ENCODE peak calls at places on chromosomes 6 and 20, in ten cellular contexts. One of them, this sample, is unnamed.

GRCh38 chr6:56764081-56764566 is 121.4 kb upstream of the DST start:
- DNase-seq in DND-41: no peak
- DNase-seq in mammary epithelial cell: peak; percentile 62
- DNase-seq in GM23248: peak; percentile 54
- DNase-seq in PC-9: peak; percentile 12
- DNase-seq in mesenchymal stem cell: peak; percentile 77
- DNase-seq in neuronal stem cell: no peak
- DNase-seq in IMR-90: peak; percentile 53
- DNase-seq in HCT116: peak; percentile 57
- DNase-seq in hepatocyte: peak; percentile 45
- DNase-seq in this sample: peak; percentile 45

GRCh38 chr20:46408281-46408731 is 1.9 kb upstream of the ELMO2 start:
- DNase-seq in IMR-90: no peak
- DNase-seq in hepatocyte: no peak
- DNase-seq in neuronal stem cell: no peak
- DNase-seq in mesenchymal stem cell: no peak
- DNase-seq in GM23248: no peak
- DNase-seq in PC-9: no peak
- DNase-seq in DND-41: no peak
- DNase-seq in mammary epithelial cell: peak; percentile 37
- DNase-seq in HCT116: no peak
- DNase-seq in this sample: no peak

GRCh38 chr20:53283597-53283996 is 310.0 kb downstream of the ZNF217 start:
- DNase-seq in mammary epithelial cell: no peak
- DNase-seq in mesenchymal stem cell: no peak
- DNase-seq in hepatocyte: no peak
- DNase-seq in GM23248: no peak
- DNase-seq in PC-9: no peak
- DNase-seq in neuronal stem cell: no peak
- DNase-seq in HCT116: no peak
- DNase-seq in IMR-90: no peak
- DNase-seq in DND-41: no peak
- DNase-seq in this sample: no peak

GRCh38 chr6:30763618-30764489 is 19.5 kb upstream of the IER3 start:
- DNase-seq in GM23248: peak; percentile 39
- DNase-seq in neuronal stem cell: no peak
- DNase-seq in mesenchymal stem cell: peak; percentile 41
- DNase-seq in HCT116: no peak
- DNase-seq in PC-9: no peak
- DNase-seq in hepatocyte: peak; percentile 70
- DNase-seq in IMR-90: peak; percentile 54
- DNase-seq in DND-41: peak; percentile 29
- DNase-seq in mammary epithelial cell: peak; percentile 82
- DNase-seq in this sample: peak; percentile 97

GRCh38 chr20:14879020-14879697 is 541.7 kb upstream of the FLRT3 start:
- DNase-seq in mesenchymal stem cell: peak; percentile 55
- DNase-seq in mammary epithelial cell: peak; percentile 95
- DNase-seq in neuronal stem cell: no peak
- DNase-seq in hepatocyte: peak; percentile 13
- DNase-seq in DND-41: no peak
- DNase-seq in PC-9: no peak
- DNase-seq in GM23248: peak; percentile 95
- DNase-seq in HCT116: peak; percentile 77
- DNase-seq in IMR-90: peak; percentile 24
- DNase-seq in this sample: peak; percentile 62

GRCh38 chr6:106553440-106553839 is 75.9 kb downstream of the RTN4IP1 start:
- DNase-seq in HCT116: no peak
- DNase-seq in DND-41: no peak
- DNase-seq in neuronal stem cell: no peak
- DNase-seq in IMR-90: no peak
- DNase-seq in GM23248: no peak
- DNase-seq in hepatocyte: no peak
- DNase-seq in mammary epithelial cell: no peak
- DNase-seq in mesenchymal stem cell: no peak
- DNase-seq in PC-9: no peak
- DNase-seq in this sample: no peak

GRCh38 chr20:56924976-56925695 is 296.0 kb downstream of the TFAP2C start:
- DNase-seq in PC-9: no peak
- DNase-seq in hepatocyte: peak; percentile 29
- DNase-seq in neuronal stem cell: peak; percentile 98
- DNase-seq in GM23248: peak; percentile 54
- DNase-seq in mammary epithelial cell: no peak
- DNase-seq in DND-41: no peak
- DNase-seq in HCT116: no peak
- DNase-seq in IMR-90: no peak
- DNase-seq in mesenchymal stem cell: peak; percentile 25
- DNase-seq in this sample: no peak

GRCh38 chr20:59087829-59088433 is 45.3 kb upstream of the PRELID3B start:
- DNase-seq in mesenchymal stem cell: peak; percentile 44
- DNase-seq in neuronal stem cell: peak; percentile 72
- DNase-seq in HCT116: peak; percentile 52
- DNase-seq in hepatocyte: peak; percentile 86
- DNase-seq in IMR-90: peak; percentile 47
- DNase-seq in mammary epithelial cell: peak; percentile 47
- DNase-seq in DND-41: peak; percentile 73
- DNase-seq in GM23248: peak; percentile 77
- DNase-seq in PC-9: peak; percentile 70
- DNase-seq in this sample: peak; percentile 57

GRCh38 chr6:145257757-145258521 is 477.4 kb downstream of the EPM2A start:
- DNase-seq in GM23248: no peak
- DNase-seq in DND-41: no peak
- DNase-seq in hepatocyte: no peak
- DNase-seq in IMR-90: no peak
- DNase-seq in mesenchymal stem cell: no peak
- DNase-seq in neuronal stem cell: no peak
- DNase-seq in HCT116: no peak
- DNase-seq in PC-9: no peak
- DNase-seq in mammary epithelial cell: no peak
- DNase-seq in this sample: no peak

GRCh38 chr6:148831064-148831463 is 84.2 kb downstream of the UST start:
- DNase-seq in PC-9: no peak
- DNase-seq in GM23248: peak; percentile 33
- DNase-seq in mammary epithelial cell: peak; percentile 22
- DNase-seq in hepatocyte: no peak
- DNase-seq in HCT116: no peak
- DNase-seq in IMR-90: no peak
- DNase-seq in neuronal stem cell: no peak
- DNase-seq in mesenchymal stem cell: no peak
- DNase-seq in DND-41: peak; percentile 79
- DNase-seq in this sample: no peak

GRCh38 chr6:109383438-109383940 is 1.2 kb upstream of the CD164 start:
- DNase-seq in HCT116: no peak
- DNase-seq in mesenchymal stem cell: peak; percentile 56
- DNase-seq in neuronal stem cell: no peak
- DNase-seq in IMR-90: no peak
- DNase-seq in hepatocyte: no peak
- DNase-seq in GM23248: peak; percentile 27
- DNase-seq in mammary epithelial cell: no peak
- DNase-seq in PC-9: no peak
- DNase-seq in DND-41: no peak
- DNase-seq in this sample: no peak

GRCh38 chr6:97282238-97282725 is 734 bp downstream of the MMS22L start:
- DNase-seq in IMR-90: no peak
- DNase-seq in DND-41: peak; percentile 17
- DNase-seq in mammary epithelial cell: no peak
- DNase-seq in neuronal stem cell: peak; percentile 15
- DNase-seq in hepatocyte: peak; percentile 18
- DNase-seq in PC-9: no peak
- DNase-seq in HCT116: no peak
- DNase-seq in mesenchymal stem cell: no peak
- DNase-seq in GM23248: peak; percentile 38
- DNase-seq in this sample: peak; percentile 32

GRCh38 chr20:2801459-2801728 is 967 bp upstream of the CPXM1 start:
- DNase-seq in hepatocyte: no peak
- DNase-seq in neuronal stem cell: no peak
- DNase-seq in GM23248: no peak
- DNase-seq in mammary epithelial cell: no peak
- DNase-seq in mesenchymal stem cell: no peak
- DNase-seq in HCT116: no peak
- DNase-seq in PC-9: no peak
- DNase-seq in DND-41: no peak
- DNase-seq in IMR-90: no peak
- DNase-seq in this sample: no peak

GRCh38 chr6:87791982-87792381 is 89.9 kb upstream of the AKIRIN2 start:
- DNase-seq in mesenchymal stem cell: no peak
- DNase-seq in hepatocyte: no peak
- DNase-seq in HCT116: no peak
- DNase-seq in DND-41: no peak
- DNase-seq in IMR-90: no peak
- DNase-seq in mammary epithelial cell: no peak
- DNase-seq in GM23248: no peak
- DNase-seq in neuronal stem cell: no peak
- DNase-seq in PC-9: no peak
- DNase-seq in this sample: no peak

GRCh38 chr6:129498950-129499870 is 210.8 kb downstream of the ARHGAP18 start:
- DNase-seq in mesenchymal stem cell: peak; percentile 70
- DNase-seq in PC-9: no peak
- DNase-seq in IMR-90: peak; percentile 61
- DNase-seq in neuronal stem cell: peak; percentile 62
- DNase-seq in hepatocyte: peak; percentile 74
- DNase-seq in DND-41: no peak
- DNase-seq in HCT116: peak; percentile 67
- DNase-seq in GM23248: peak; percentile 72
- DNase-seq in mammary epithelial cell: peak; percentile 75
- DNase-seq in this sample: peak; percentile 73

DNA sequence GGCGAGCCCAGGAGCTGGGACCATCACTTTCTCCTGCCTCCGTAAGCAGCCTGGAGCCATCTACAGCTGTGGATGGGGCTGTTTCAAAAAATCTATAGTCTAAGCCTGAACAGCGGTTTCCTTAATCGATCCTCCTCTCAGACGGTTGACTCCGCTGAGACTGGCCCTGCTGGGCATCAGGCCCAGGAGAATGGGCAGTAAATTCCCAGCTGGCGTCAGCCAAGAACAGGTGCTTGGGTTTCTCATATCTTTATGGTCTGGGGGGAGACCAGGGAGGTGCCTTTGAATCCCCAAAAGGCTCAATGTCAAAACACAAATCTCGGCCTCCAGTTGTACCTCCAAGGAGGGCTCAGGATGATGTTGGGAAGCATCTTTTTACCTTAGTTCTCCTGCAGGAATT is 44.8 kb downstream of the SLC24A3 start:
- DNase-seq in DND-41: no peak
- DNase-seq in neuronal stem cell: no peak
- DNase-seq in mesenchymal stem cell: no peak
- DNase-seq in PC-9: no peak
- DNase-seq in HCT116: no peak
- DNase-seq in mammary epithelial cell: no peak
- DNase-seq in hepatocyte: no peak
- DNase-seq in IMR-90: no peak
- DNase-seq in GM23248: no peak
- DNase-seq in this sample: no peak
- H2AFZ ChIP-seq in DND-41: no peak overlapping the region
- H2AFZ ChIP-seq in neuronal stem cell: no peak overlapping the region
- H2AFZ ChIP-seq in mesenchymal stem cell: no peak overlapping the region
- H2AFZ ChIP-seq in PC-9: no peak overlapping the region
- H2AFZ ChIP-seq in HCT116: no peak overlapping the region
- H2AFZ ChIP-seq in mammary epithelial cell: no peak overlapping the region
- H2AFZ ChIP-seq in hepatocyte: no peak overlapping the region
- H2AFZ ChIP-seq in IMR-90: no peak overlapping the region
- H2AFZ ChIP-seq in GM23248: no peak overlapping the region
- H2AFZ ChIP-seq in this sample: no peak overlapping the region

DNA sequence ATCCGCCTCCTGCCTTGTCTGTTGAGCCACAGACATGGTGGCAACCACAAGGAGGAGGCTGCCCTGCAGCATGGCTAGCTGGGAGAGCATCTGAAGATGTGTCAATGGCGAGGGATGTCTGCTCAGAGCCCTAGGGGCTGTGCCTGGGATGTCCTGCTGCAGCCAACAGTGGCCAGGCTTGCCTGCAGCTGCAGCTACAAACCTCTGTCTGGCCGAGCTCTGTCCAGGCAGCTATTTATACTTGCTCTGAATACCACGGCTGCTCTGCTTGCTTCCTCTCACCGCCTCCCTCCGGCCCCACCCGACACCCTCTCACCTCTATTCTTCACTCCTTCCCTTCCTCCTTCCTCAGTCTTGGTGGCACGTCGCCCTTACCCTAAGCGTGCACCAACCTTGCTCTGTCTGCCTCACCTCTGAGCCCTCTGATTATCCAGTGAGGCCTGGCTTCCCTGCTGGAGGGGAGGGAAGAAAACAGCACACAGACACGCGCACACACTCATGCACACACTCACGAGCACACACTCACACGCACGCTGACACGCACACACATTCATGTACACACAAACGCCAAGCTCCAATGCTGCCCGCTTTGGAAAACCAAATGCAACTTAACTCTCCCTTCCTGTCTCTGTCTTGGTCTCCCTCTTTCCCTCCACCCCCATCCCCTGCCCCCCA is at the start of gene ANGPT4:
- DNase-seq in neuronal stem cell: peak; percentile 20
- DNase-seq in hepatocyte: no peak
- DNase-seq in HCT116: no peak
- DNase-seq in DND-41: no peak
- DNase-seq in PC-9: no peak
- DNase-seq in GM23248: peak; percentile 27
- DNase-seq in IMR-90: no peak
- DNase-seq in mammary epithelial cell: no peak
- DNase-seq in mesenchymal stem cell: no peak
- DNase-seq in this sample: no peak
- H2AFZ ChIP-seq in neuronal stem cell: no peak within 1 kb of the TSS
- H2AFZ ChIP-seq in hepatocyte: no peak within 1 kb of the TSS
- H2AFZ ChIP-seq in HCT116: no peak within 1 kb of the TSS
- H2AFZ ChIP-seq in DND-41: no peak within 1 kb of the TSS
- H2AFZ ChIP-seq in PC-9: no peak within 1 kb of the TSS
- H2AFZ ChIP-seq in GM23248: no peak within 1 kb of the TSS
- H2AFZ ChIP-seq in IMR-90: no peak within 1 kb of the TSS
- H2AFZ ChIP-seq in mammary epithelial cell: no peak within 1 kb of the TSS
- H2AFZ ChIP-seq in mesenchymal stem cell: no peak within 1 kb of the TSS
- H2AFZ ChIP-seq in this sample: no peak within 1 kb of the TSS

DNA sequence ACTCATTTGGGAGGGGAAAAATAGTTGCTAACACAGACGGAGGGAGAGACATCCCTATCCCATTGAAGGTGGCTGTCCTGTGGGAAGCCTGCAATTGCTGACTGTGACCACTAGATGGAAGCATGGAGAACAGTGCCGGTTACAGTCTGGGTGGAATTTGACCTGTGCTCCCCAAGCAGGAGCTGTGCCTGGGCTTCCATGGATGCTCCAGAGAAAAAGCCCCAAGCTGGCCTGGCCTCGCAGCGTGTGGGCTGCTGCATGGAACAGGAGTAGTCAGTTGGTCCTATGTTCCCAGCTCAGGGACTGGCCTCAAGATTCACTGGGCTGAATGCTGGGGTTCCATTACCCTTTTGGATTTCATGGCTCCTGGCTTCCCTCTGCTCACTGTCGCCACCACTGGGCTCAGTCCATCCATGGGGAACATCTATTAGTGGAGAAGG is 116.3 kb upstream of the CHD6 start:
- DNase-seq in HCT116: peak; percentile 37
- DNase-seq in hepatocyte: peak; percentile 69
- DNase-seq in PC-9: peak; percentile 45
- DNase-seq in neuronal stem cell: peak; percentile 36
- DNase-seq in mammary epithelial cell: peak; percentile 35
- DNase-seq in GM23248: peak; percentile 55
- DNase-seq in IMR-90: peak; percentile 22
- DNase-seq in mesenchymal stem cell: peak; percentile 32
- DNase-seq in DND-41: peak; percentile 54
- DNase-seq in this sample: peak; percentile 37
- H2AFZ ChIP-seq in HCT116: peak overlapping the region; percentile 73
- H2AFZ ChIP-seq in hepatocyte: no peak overlapping the region
- H2AFZ ChIP-seq in PC-9: no peak overlapping the region
- H2AFZ ChIP-seq in neuronal stem cell: no peak overlapping the region
- H2AFZ ChIP-seq in mammary epithelial cell: no peak overlapping the region
- H2AFZ ChIP-seq in GM23248: no peak overlapping the region
- H2AFZ ChIP-seq in IMR-90: peak overlapping the region; percentile 55
- H2AFZ ChIP-seq in mesenchymal stem cell: no peak overlapping the region
- H2AFZ ChIP-seq in DND-41: no peak overlapping the region
- H2AFZ ChIP-seq in this sample: no peak overlapping the region

GRCh38 chr6:10425177-10425972 is 10.5 kb upstream of the TFAP2A start:
- DNase-seq in HCT116: no peak
- DNase-seq in PC-9: no peak
- DNase-seq in DND-41: no peak
- DNase-seq in mammary epithelial cell: no peak
- DNase-seq in hepatocyte: no peak
- DNase-seq in IMR-90: no peak
- DNase-seq in mesenchymal stem cell: no peak
- DNase-seq in GM23248: peak; percentile 50
- DNase-seq in neuronal stem cell: no peak
- DNase-seq in this sample: no peak
- H2AFZ ChIP-seq in HCT116: no peak overlapping the region
- H2AFZ ChIP-seq in PC-9: peak overlapping the region; percentile 98
- H2AFZ ChIP-seq in DND-41: no peak overlapping the region
- H2AFZ ChIP-seq in mammary epithelial cell: peak overlapping the region; percentile 93
- H2AFZ ChIP-seq in hepatocyte: peak overlapping the region; percentile 91
- H2AFZ ChIP-seq in IMR-90: peak overlapping the region; percentile 91
- H2AFZ ChIP-seq in mesenchymal stem cell: no peak overlapping the region
- H2AFZ ChIP-seq in GM23248: peak overlapping the region; percentile 97
- H2AFZ ChIP-seq in neuronal stem cell: peak overlapping the region; percentile 93
- H2AFZ ChIP-seq in this sample: no peak overlapping the region